ENCODE peak calls at places on chromosomes 6 and 20, in four cellular contexts. D is AG04449, P is NT2/D1, E is glomerular endothelial cell. H is an unnamed sample.

GRCh38 chr20:45406260-45407066 is 1.6 kb upstream of the DBNDD2 start:
- DNase-seq in D (no peak), P (no peak), E (no peak), H (peak)

GRCh38 chr6:13400772-13401171 is 72.4 kb upstream of the TBC1D7 start:
- DNase-seq in D (no peak), P (no peak), E (no peak), H (no peak)

GRCh38 chr6:2839982-2840793 is 1.5 kb downstream of the SERPINB1 start:
- DNase-seq in D (no peak), P (no peak), E (no peak), H (no peak)

GRCh38 chr6:30759575-30760239 is 15.4 kb upstream of the IER3 start:
- DNase-seq in D (peak), P (no peak), E (no peak), H (no peak)

GRCh38 chr6:17984822-17985660 is 2.4 kb downstream of the KIF13A start:
- DNase-seq in D (no peak), P (no peak), E (no peak), H (no peak)

GRCh38 chr6:30790734-30791383 is 46.5 kb upstream of the IER3 start:
- DNase-seq in D (no peak), P (no peak), E (no peak), H (no peak)

GRCh38 chr20:51636123-51636522 is 93.6 kb upstream of the NFATC2 start:
- DNase-seq in D (no peak), P (no peak), E (no peak), H (no peak)

GRCh38 chr6:6256881-6257280 is 63.6 kb downstream of the F13A1 start:
- DNase-seq in D (no peak), P (no peak), E (no peak), H (peak)

GRCh38 chr6:90941885-90942284 is 355.0 kb upstream of the MAP3K7 start:
- DNase-seq in D (no peak), P (no peak), E (no peak), H (no peak)

GRCh38 chr6:35707714-35708407 is 19.1 kb upstream of the FKBP5 start:
- DNase-seq in D (no peak), P (no peak), E (no peak), H (no peak)

GRCh38 chr6:27775796-27776184 is 136.4 kb downstream of the OR2B2 start:
- DNase-seq in D (no peak), P (no peak), E (no peak), H (no peak)

GRCh38 chr6:169722362-169723199 is 1.7 kb downstream of the PHF10 start:
- DNase-seq in D (no peak), P (no peak), E (peak), H (peak)

GRCh38 chr6:5401845-5402738 is 140.8 kb downstream of the FARS2 start:
- DNase-seq in D (no peak), P (no peak), E (no peak), H (no peak)

GRCh38 chr20:34874094-34874654 is 1.5 kb upstream of the GGT7 start:
- DNase-seq in D (peak), P (peak), E (peak), H (peak)